ENCODE peak calls at places on chromosomes 7 and 10, in five cellular contexts. S is A673, X is IMR-90, C is BE2C, F is psoas muscle. J is an unnamed sample. For H3K4me1, the result is how much of the 10 kb centered on the place peaks cover.

GRCh38 chr7:112202819-112203218 is 3.4 kb downstream of the DOCK4 start:
- DNase-seq in X (no peak), C (peak), S (no peak), F (peak), J (peak)

GRCh38 chr7:97009753-97010732 is 4.7 kb downstream of the DLX6 start:
- DNase-seq in X (no peak), S (no peak), C (no peak), F (no peak), J (no peak)

GRCh38 chr10:91772869-91773268 is 25.4 kb upstream of the TNKS2 start:
- DNase-seq in F (no peak), C (no peak), X (no peak), S (no peak), J (no peak)

GRCh38 chr7:73976761-73977625 is 51.0 kb upstream of the ELN start:
- DNase-seq in X (no peak), S (peak), C (peak), F (no peak), J (no peak)

GRCh38 chr10:14019983-14020668 is 310.6 kb downstream of the FRMD4A start:
- DNase-seq in F (no peak), S (no peak), C (no peak), X (no peak), J (no peak)

GRCh38 chr10:94214497-94214896 is 148.2 kb downstream of the NOC3L start:
- DNase-seq in F (no peak), C (no peak), X (no peak), S (no peak), J (no peak)

GRCh38 chr10:12431453-12432101 is 82.2 kb downstream of the CAMK1D start:
- DNase-seq in X (no peak), C (no peak), F (no peak), S (no peak), J (no peak)

GRCh38 chr10:131440405-131441360 is 129.2 kb upstream of the TCERG1L start:
- DNase-seq in C (no peak), S (no peak), F (no peak), X (no peak), J (no peak)

GRCh38 chr7:23003505-23004246 is 10.3 kb downstream of the HYCC1 start:
- DNase-seq in F (no peak), C (no peak), S (no peak), X (peak), J (no peak)

GRCh38 chr10:13969118-13969791 is 361.5 kb downstream of the FRMD4A start:
- DNase-seq in X (no peak), F (no peak), C (no peak), S (no peak), J (no peak)

GRCh38 chr7:136214356-136214755 is 237.2 kb upstream of the MTPN start:
- DNase-seq in F (no peak), C (no peak), S (no peak), X (peak), J (no peak)

GRCh38 chr7:28629216-28629848 is 217.0 kb downstream of the CREB5 start:
- DNase-seq in X (peak), F (peak), S (no peak), C (no peak), J (no peak)

GRCh38 chr10:13234172-13234571 is at the start of gene UCMA:
- DNase-seq in S (no peak), X (no peak), F (no peak), C (no peak), J (no peak)

GRCh38 chr10:46523119-46523880 is 33.2 kb downstream of the GPRIN2 start:
- DNase-seq in C (no peak), S (no peak), F (no peak), X (no peak), J (peak)
- H3K4me1 ChIP-seq in C (under half), S (under half), F (under half), X (under half), J (under half)

GRCh38 chr10:102674566-102674965 is 30.3 kb downstream of the TRIM8 start:
- DNase-seq in C (peak), S (no peak), X (no peak), F (no peak), J (no peak)

GRCh38 chr10:102673235-102673634 is 29.0 kb downstream of the TRIM8 start:
- DNase-seq in X (no peak), C (no peak), S (no peak), F (no peak), J (no peak)

GRCh38 chr10:102670871-102671434 is 26.7 kb downstream of the TRIM8 start:
- DNase-seq in X (no peak), S (no peak), F (no peak), C (peak), J (no peak)

GRCh38 chr10:102673961-102674511 is 29.8 kb downstream of the TRIM8 start:
- DNase-seq in F (peak), C (peak), S (peak), X (peak), J (peak)

DNA sequence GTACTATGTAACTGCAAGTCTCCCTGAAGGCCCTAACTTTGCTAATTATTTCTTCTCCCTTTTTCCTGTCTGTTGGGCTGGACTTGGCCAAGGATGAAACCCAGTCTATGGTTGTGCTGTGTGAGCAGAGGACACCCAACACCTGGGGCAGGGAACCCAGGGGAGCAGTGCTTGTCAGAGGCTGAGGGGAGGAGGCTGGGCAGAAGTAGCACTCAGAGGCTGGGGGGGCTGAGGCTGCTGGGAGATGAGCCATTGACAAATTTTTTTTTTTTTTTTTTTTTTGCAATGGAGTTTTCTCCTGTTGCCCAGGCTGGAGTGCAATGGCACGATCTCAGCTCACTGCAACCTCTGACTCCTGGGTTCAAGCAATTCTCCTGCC is 28.5 kb downstream of the TRIM8 start:
- DNase-seq in X (no peak), C (no peak), S (no peak), F (no peak), J (no peak)
- H3K4me1 ChIP-seq in X (under half), C (half or more), S (under half), F (under half), J (under half)

DNA sequence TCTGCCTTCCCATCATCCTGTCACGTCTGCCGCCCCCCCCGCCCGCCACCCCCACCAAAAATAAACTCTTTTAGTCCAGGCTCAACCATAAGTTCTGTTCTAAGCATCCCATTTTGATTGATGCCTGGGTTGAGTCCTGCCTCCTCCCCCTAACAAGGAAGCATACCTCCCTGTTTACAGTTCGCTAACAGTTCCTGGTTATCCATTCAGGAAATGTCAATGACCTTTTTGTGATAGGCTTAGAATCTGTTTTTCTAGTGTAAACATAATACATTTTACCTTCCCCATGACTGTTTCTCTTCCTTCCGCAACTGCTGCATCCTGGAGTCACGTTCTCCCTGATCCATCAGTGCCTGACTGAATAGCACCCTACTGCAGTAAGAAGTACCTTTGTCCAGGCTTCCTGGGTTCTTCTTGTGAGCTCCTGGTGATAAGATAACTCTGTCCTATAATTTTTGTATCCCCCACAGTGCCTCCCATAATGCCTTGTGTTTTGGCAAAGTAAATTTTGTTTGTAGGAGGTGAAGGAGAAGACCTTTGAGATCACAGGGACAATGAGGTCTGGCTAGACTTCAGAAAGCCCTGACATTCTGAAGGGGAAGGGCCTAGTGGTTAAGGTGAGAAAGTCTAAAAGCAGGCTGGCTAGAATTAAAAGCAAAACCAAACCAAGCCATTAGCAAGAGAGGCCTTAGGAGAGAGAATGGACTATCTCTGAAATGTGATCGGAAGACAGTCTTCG is 7.3 kb downstream of the AGFG2 start:
- DNase-seq in S (no peak), X (no peak), F (no peak), C (no peak), J (peak)
- H3K4me1 ChIP-seq in S (under half), X (under half), F (under half), C (under half), J (half or more)

DNA sequence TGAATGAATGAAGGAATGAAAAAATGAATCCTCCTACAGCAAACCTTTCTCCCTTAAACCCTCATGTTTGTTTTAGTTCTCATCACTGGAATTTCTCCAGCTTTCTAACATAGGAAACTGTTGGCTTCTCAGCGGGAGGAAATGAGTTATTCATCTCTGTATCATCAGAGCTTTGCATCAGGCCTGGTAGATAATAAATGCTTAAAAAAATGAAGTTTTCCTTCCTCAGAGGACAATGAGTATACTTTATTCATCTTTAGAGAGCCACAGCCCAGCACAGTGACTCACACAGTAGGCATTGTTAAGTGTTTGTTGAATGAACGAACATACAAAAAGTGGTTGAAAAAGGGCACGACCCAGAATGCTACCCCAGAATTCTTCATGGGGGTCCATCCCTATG is 62.6 kb downstream of the COL13A1 start:
- DNase-seq in S (peak), F (no peak), X (peak), C (no peak), J (no peak)
- H3K4me1 ChIP-seq in S (under half), F (under half), X (under half), C (under half), J (under half)

DNA sequence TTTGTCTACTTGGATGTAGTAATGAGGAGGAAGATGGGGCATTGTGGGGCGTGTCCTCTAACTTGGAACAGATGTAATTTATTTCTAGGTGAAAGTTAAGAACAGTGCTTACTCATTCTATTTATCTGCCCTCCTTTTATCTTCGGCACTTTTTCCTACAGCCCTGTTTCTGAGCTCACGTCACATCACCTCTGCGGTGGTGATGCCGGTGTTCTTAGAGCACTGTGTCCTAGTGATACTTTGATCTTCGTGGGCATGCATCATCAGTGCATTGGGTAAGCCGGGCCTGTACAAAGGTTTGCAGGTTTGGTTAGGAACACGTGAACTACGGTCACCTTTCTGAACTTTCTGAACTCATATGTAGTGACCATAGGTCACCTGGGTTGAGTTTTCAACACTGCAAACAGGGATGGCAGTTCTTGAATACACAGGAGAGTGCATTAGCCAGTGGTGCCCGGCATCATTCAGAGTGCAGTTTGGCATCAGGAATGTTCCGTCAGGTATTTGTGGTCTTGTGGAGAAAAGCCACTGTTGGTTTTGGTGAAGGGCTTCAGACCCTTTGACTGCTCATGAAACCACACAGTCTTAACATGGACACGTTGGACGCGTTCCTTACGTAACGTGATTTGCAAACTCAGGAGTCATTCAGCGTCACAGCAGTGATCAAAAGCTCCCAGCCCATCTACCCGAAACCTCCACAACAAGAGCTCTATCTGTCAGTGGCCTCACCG is 5.6 kb downstream of the POR start:
- DNase-seq in F (peak), C (no peak), X (no peak), S (no peak), J (peak)
- H3K4me1 ChIP-seq in F (half or more), C (under half), X (under half), S (under half), J (under half)

GRCh38 chr10:109971640-109972039 is 36.1 kb upstream of the ADD3 start:
- DNase-seq in S (no peak), X (no peak), F (no peak), C (no peak), J (no peak)

GRCh38 chr10:109969907-109970306 is 37.9 kb upstream of the ADD3 start:
- DNase-seq in S (no peak), X (no peak), F (no peak), C (no peak), J (no peak)

GRCh38 chr10:109966961-109967738 is 40.6 kb upstream of the ADD3 start:
- DNase-seq in C (peak), S (no peak), F (no peak), X (peak), J (no peak)

GRCh38 chr10:109967739-109968088 is 40.1 kb upstream of the ADD3 start:
- DNase-seq in X (no peak), S (no peak), C (no peak), F (no peak), J (no peak)

DNA sequence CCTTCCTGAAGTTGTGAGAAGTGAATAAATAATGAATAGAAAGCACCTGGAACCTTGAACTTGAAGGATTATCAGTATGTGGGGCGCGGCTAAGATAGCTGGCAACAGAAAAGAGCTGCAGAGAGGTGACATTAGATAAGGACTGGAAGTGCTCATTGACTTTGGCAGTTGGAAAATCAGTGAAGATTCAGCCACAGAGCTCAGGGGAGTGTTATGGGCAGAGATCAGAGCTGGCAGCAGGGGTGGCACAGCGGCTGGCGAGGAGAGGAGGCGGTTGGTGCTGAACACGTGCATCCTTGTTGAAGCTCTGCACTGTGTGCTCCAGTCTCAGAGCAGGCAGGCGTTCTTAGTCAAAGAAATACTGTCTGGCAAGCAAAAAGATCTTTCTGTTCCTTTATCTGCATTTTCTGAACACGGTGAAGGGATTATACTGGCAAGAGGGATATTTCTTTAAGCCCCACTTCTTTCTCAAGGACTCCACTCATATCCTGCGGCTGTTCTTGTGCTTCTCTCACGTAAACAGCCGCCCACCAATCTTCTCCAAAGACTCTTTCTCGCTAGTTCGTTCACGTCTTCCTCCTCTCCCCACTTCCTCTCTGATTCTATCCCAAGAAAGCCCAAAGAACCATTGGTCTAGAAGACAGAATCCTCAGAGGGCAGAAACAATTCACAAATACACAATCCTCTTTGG is 38.7 kb upstream of the ADD3 start:
- DNase-seq in C (no peak), S (no peak), X (no peak), F (no peak), J (peak)
- H3K4me1 ChIP-seq in C (half or more), S (under half), X (under half), F (under half), J (under half)

DNA sequence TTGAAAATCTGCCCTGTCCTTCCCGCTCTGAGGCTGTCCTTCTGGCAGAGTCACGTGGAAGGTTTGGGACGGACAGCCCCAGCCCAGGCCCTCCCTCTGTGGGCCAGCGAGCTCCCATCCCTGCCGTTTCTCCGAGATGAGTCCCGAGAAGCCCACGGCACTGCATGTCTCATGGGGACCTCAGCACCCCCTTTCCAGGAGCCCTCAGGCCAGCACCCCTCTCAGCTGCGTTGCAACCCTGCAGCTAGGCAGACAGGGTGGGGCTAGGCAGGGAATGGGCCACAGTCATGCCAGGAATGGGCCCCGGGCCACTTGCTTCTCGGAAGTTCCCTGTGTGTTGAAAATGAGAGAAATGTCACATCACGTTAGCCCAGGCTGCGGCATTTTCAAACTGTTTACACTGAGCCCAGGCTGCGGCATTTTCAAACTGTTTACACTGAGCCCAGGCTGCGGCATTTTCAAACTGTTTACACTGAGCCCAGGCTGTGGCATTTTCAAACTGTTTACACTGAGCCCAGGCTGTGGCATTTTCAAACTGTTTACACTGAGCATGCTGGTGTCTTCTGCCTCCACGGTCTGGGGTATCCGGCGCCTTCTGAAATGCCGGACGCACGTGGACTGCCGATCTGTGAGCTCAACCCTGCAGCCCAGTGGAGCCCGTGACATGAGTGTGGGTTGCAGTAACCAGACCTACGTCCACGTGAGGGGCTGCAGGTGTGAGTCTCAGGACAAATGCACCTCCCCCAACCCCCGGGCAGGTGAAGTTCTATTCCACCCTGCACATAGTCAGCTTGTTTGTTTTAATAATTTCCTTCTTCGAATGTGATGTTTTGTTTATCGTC is 42.6 kb downstream of the FAM20C start:
- DNase-seq in S (no peak), X (peak), C (no peak), F (peak), J (peak)
- H3K4me1 ChIP-seq in S (under half), X (half or more), C (under half), F (half or more), J (under half)

GRCh38 chr10:79126351-79126750 is 57.6 kb downstream of the ZMIZ1 start:
- DNase-seq in S (no peak), F (no peak), C (no peak), X (no peak), J (no peak)

GRCh38 chr10:79128241-79128922 is 59.6 kb downstream of the ZMIZ1 start:
- DNase-seq in X (no peak), S (no peak), C (no peak), F (no peak), J (no peak)

GRCh38 chr10:79129361-79129997 is 60.7 kb downstream of the ZMIZ1 start:
- DNase-seq in F (no peak), S (peak), C (peak), X (peak), J (no peak)

GRCh38 chr10:79128923-79129305 is 60.1 kb downstream of the ZMIZ1 start:
- DNase-seq in X (no peak), C (peak), S (peak), F (no peak), J (no peak)

GRCh38 chr10:79127151-79127961 is 58.6 kb downstream of the ZMIZ1 start:
- DNase-seq in S (peak), F (peak), C (peak), X (peak), J (peak)
- H3K4me1 ChIP-seq in S (under half), F (half or more), C (under half), X (under half), J (under half)

GRCh38 chr7:137993395-137993743 is 8.5 kb downstream of the CREB3L2 start:
- DNase-seq in X (no peak), S (no peak), F (no peak), C (no peak), J (no peak)

GRCh38 chr7:137990251-137990901 is 11.5 kb downstream of the CREB3L2 start:
- DNase-seq in C (no peak), S (no peak), X (peak), F (no peak), J (no peak)

GRCh38 chr7:137992042-137992737 is 9.7 kb downstream of the CREB3L2 start:
- DNase-seq in S (no peak), X (peak), C (no peak), F (no peak), J (no peak)

GRCh38 chr7:137994091-137994688 is 7.7 kb downstream of the CREB3L2 start:
- DNase-seq in C (no peak), S (no peak), X (no peak), F (no peak), J (no peak)

GRCh38 chr7:137992738-137993394 is 9.0 kb downstream of the CREB3L2 start:
- DNase-seq in C (peak), F (peak), S (no peak), X (peak), J (peak)
- H3K4me1 ChIP-seq in C (under half), F (under half), S (under half), X (under half), J (half or more)